ENCODE peak calls at places on chromosomes 1 and 21, in six cellular contexts. M, B, W, X, U and Y are unnamed samples.

GRCh38 chr1:158121604-158122254 is 59.0 kb upstream of the CD1D start:
- DNase-seq in W (peak), X (peak), B (no peak), U (no peak), M (peak), Y (no peak)

GRCh38 chr1:220872296-220872695 is 6.9 kb upstream of the HLX start:
- DNase-seq in B (no peak), M (peak), W (no peak), X (no peak), U (no peak), Y (no peak)

GRCh38 chr1:206905295-206906164 is 8.3 kb downstream of the IL24 start:
- DNase-seq in W (peak), U (no peak), M (no peak), X (peak), B (no peak), Y (no peak)

GRCh38 chr1:96536576-96536975 is 185.0 kb upstream of the PTBP2 start:
- DNase-seq in U (no peak), B (no peak), M (no peak), W (no peak), X (no peak), Y (no peak)

GRCh38 chr1:167991546-167991945 is 54.7 kb upstream of the MPC2 start:
- DNase-seq in W (no peak), M (no peak), B (no peak), X (no peak), U (no peak), Y (no peak)

GRCh38 chr1:172469717-172470116 is 25.8 kb upstream of the PIGC start:
- DNase-seq in W (no peak), B (no peak), M (peak), X (no peak), U (no peak), Y (no peak)

GRCh38 chr1:183032122-183032921 is 9.1 kb downstream of the LAMC1 start:
- DNase-seq in U (no peak), B (no peak), X (no peak), W (no peak), M (peak), Y (no peak)

GRCh38 chr1:240912821-240913220 is 300.9 kb upstream of the GREM2 start:
- DNase-seq in M (no peak), B (no peak), X (no peak), U (no peak), W (no peak), Y (no peak)

GRCh38 chr1:161506336-161507223 is 1.3 kb downstream of the FCGR2A start:
- DNase-seq in X (peak), B (no peak), W (no peak), M (peak), U (no peak), Y (no peak)

GRCh38 chr1:165452336-165453130 is 7.6 kb upstream of the RXRG start:
- DNase-seq in U (no peak), M (no peak), B (no peak), X (peak), W (no peak), Y (no peak)

GRCh38 chr1:10667815-10668214 is 128.6 kb downstream of the CASZ1 start:
- DNase-seq in M (no peak), X (no peak), W (no peak), U (no peak), B (no peak), Y (no peak)

GRCh38 chr1:101365186-101365585 is 128.4 kb downstream of the S1PR1 start:
- DNase-seq in M (no peak), U (no peak), X (no peak), B (no peak), W (no peak), Y (no peak)

GRCh38 chr1:30267856-30268255 is 455.5 kb downstream of the MATN1 start:
- DNase-seq in X (no peak), U (no peak), M (no peak), W (no peak), B (no peak), Y (no peak)

GRCh38 chr1:100924212-100924611 is 28.3 kb downstream of the SLC30A7 start:
- DNase-seq in M (no peak), U (no peak), W (no peak), B (no peak), X (no peak), Y (no peak)

GRCh38 chr1:53653200-53653575 is 85.8 kb downstream of the GLIS1 start:
- DNase-seq in U (no peak), W (no peak), B (no peak), M (no peak), X (no peak), Y (no peak)

GRCh38 chr1:173392895-173393654 is 84.1 kb upstream of the PRDX6 start:
- DNase-seq in X (peak), B (no peak), U (no peak), M (no peak), W (peak), Y (no peak)

GRCh38 chr21:42311160-42311559 is 4.0 kb downstream of the TFF3 start:
- DNase-seq in B (no peak), X (no peak), U (no peak), W (no peak), M (no peak), Y (no peak)

GRCh38 chr21:42308161-42308913 is 6.9 kb downstream of the TFF3 start:
- DNase-seq in U (no peak), X (no peak), B (no peak), M (no peak), W (no peak), Y (no peak)

GRCh38 chr21:42310411-42311001 is 4.7 kb downstream of the TFF3 start:
- DNase-seq in B (no peak), W (no peak), M (no peak), X (no peak), U (no peak), Y (no peak)

GRCh38 chr21:42308914-42309752 is 6.1 kb downstream of the TFF3 start:
- DNase-seq in M (no peak), W (no peak), U (no peak), X (no peak), B (no peak), Y (no peak)

DNA sequence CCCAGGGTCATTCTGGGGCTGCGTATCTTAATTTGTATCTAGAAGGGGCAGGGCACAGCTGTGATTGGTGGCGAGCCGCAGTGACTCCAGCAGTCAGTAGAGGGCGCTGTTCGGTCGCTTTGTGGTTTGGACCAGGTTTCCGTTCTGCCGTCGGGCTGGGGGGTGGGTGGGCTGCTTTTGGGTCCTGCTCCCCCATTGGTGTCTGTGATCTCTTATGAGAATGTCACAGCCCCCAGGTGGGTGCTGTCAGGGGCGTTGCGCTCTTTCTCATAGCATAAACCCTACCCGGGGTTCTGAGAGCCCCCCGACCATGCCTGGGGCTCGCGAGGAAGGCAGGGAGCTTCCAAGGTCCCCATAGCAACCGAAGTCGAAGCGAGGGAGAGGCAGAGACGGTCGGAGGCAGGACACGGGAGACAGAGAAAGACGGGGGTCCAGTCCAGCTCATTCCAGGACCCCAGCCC is 5.4 kb downstream of the TFF3 start:
- DNase-seq in B (no peak), M (no peak), X (peak), W (peak), U (no peak), Y (peak)
- TF ChIP-seq ZNF274 in B (no peak), M (no peak), X (no peak), W (no peak), U (no peak), Y (no peak)

GRCh38 chr1:5976231-5976630 is 16.0 kb downstream of the NPHP4 start:
- DNase-seq in B (no peak), W (no peak), X (no peak), M (no peak), U (no peak), Y (no peak)

GRCh38 chr1:5976726-5977493 is 15.3 kb downstream of the NPHP4 start:
- DNase-seq in W (no peak), U (no peak), B (no peak), M (no peak), X (no peak), Y (no peak)

GRCh38 chr1:5974631-5975030 is 17.6 kb downstream of the NPHP4 start:
- DNase-seq in W (no peak), X (no peak), M (no peak), U (no peak), B (no peak), Y (no peak)

GRCh38 chr1:5973771-5974170 is 18.5 kb downstream of the NPHP4 start:
- DNase-seq in X (no peak), U (no peak), B (no peak), W (no peak), M (no peak), Y (no peak)

DNA sequence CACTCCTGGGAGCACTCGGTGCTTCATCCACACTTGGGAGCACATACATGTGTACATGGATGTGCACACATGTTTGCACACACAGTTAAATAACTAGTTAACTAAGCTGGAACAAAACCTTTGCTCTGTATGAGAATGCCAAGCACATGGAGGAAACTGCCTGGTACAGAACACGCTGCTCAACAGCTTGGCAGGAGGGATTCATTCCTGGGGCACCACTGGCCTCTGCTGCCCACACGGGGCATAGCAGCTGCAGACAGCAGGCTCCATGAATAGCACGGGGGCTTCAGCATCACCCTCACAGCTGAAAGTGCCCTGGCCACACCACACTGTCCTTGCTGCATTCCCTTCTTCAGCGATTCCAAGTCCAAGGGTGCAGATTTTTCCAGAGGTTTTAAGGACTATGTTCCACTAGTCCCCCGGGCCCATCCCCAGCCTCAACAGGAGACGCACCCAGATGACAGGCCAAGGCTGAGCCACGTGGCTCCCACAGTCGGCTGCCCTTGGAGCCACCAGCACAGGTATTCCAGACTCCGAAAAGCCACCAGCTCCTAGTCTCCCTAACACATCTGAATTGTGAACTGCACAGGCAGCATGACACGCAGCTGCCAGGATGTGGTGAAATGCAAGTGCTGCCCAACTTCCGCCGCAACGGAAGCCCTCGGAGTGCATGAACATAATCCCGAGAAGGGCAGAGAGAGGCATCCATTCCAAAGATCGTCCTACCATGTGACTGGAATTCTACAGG is 16.9 kb downstream of the NPHP4 start:
- DNase-seq in U (no peak), B (no peak), M (peak), W (no peak), X (peak), Y (no peak)
- TF ChIP-seq ZNF274 in U (no peak), B (no peak), M (no peak), W (no peak), X (no peak), Y (no peak)

DNA sequence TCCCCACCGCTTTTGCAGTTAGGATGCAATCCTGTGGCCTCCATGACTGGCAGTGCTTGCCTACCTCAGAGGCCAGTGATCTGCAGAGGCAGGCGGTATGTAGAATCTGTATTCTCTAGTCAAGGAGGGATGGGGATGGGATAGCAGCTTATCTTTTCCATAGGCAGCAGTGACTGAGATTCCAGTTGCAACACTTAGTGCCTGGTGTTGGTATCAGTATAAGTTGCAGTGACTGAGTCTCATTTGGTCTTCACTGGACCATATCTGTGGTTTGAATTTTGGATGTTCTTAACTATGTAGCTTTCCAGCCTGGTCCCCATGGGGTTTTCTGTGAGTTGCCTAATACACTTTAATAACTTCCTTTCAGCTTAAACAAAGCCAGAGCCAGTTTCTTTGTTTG is 16.5 kb downstream of the DYRK1A start:
- DNase-seq in B (no peak), X (peak), M (no peak), W (no peak), U (no peak), Y (no peak)
- TF ChIP-seq ZNF274 in B (no peak), X (no peak), M (no peak), W (no peak), U (no peak), Y (no peak)

DNA sequence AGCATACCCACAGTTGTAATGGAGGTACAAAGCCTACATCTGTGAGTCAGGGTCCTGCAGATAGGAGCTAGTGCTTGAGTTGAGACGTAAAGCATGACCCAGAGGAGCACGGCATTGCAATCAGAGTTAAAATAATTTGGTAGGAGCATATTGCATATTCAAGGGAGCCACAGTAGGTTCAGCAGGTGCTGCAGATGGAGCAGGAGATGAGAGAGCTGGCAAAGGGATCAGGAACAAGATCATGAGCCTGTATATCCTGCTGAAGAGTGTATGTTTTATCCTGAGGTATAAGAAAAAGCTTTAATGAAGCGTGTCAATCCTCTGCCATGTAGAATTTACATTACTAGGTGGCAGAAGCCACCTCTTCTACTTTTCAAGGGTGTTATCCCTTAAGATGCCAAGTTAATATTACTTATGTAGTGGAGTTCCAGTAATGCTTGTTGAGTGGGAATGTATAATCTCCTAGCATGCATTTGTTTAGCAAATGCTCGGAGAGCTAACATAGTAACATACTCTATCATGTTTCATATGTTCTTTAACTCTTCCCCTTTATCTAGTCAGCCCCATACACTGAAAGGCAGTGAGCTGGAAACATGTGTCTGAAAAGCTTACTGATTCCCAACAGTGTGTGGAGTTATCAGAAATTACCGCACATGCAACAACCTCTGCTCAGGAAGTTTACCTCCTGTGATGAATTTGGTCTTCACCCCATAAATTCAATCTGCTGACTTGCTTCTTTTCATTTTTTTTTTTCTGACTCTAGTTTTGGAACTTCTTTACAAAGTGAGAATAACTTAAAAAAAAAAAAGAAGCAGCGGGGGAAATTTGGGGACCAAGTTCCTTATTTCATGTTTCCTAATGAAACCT is 300.2 kb downstream of the GRIK1 start:
- DNase-seq in M (no peak), W (no peak), U (no peak), B (no peak), X (peak), Y (no peak)
- TF ChIP-seq ZNF274 in M (no peak), W (no peak), U (no peak), B (no peak), X (no peak), Y (no peak)